ENCODE peak calls at places on chromosomes 2 and 18, in eight cellular contexts. One of them, this sample, is unnamed.

GRCh38 chr2:160871096-160871495 is 289.1 kb upstream of the TANK start:
- DNase-seq in GM06990: no peak
- DNase-seq in GM10248: no peak
- DNase-seq in GM13977: no peak
- DNase-seq in astrocyte of the spinal cord: peak; percentile 40
- DNase-seq in endothelial cell: no peak
- DNase-seq in astrocyte: no peak
- DNase-seq in HCT116: no peak
- DNase-seq in this sample: no peak

GRCh38 chr2:156663757-156664409 is 227.7 kb downstream of the GPD2 start:
- DNase-seq in GM13977: peak; percentile 20
- DNase-seq in astrocyte: no peak
- DNase-seq in HCT116: no peak
- DNase-seq in endothelial cell: no peak
- DNase-seq in GM06990: no peak
- DNase-seq in GM10248: peak; percentile 24
- DNase-seq in astrocyte of the spinal cord: no peak
- DNase-seq in this sample: no peak

GRCh38 chr2:106839849-106840595 is 45.9 kb downstream of the ST6GAL2 start:
- DNase-seq in endothelial cell: peak; percentile 71
- DNase-seq in GM13977: no peak
- DNase-seq in HCT116: no peak
- DNase-seq in GM10248: no peak
- DNase-seq in GM06990: no peak
- DNase-seq in astrocyte of the spinal cord: no peak
- DNase-seq in astrocyte: no peak
- DNase-seq in this sample: no peak

GRCh38 chr2:104733544-104733943 is 120.4 kb upstream of the POU3F3 start:
- DNase-seq in astrocyte: no peak
- DNase-seq in HCT116: peak; percentile 36
- DNase-seq in GM06990: no peak
- DNase-seq in astrocyte of the spinal cord: no peak
- DNase-seq in endothelial cell: peak; percentile 41
- DNase-seq in GM13977: no peak
- DNase-seq in GM10248: no peak
- DNase-seq in this sample: peak; percentile 38

GRCh38 chr2:31078579-31079105 is 59.6 kb downstream of the GALNT14 start:
- DNase-seq in GM06990: no peak
- DNase-seq in GM10248: no peak
- DNase-seq in astrocyte of the spinal cord: no peak
- DNase-seq in HCT116: no peak
- DNase-seq in endothelial cell: no peak
- DNase-seq in GM13977: no peak
- DNase-seq in astrocyte: no peak
- DNase-seq in this sample: no peak

GRCh38 chr18:46950064-46950656 is 32.8 kb downstream of the KATNAL2 start:
- DNase-seq in endothelial cell: no peak
- DNase-seq in GM06990: no peak
- DNase-seq in astrocyte: no peak
- DNase-seq in HCT116: no peak
- DNase-seq in GM13977: peak; percentile 60
- DNase-seq in GM10248: peak; percentile 51
- DNase-seq in astrocyte of the spinal cord: peak; percentile 2
- DNase-seq in this sample: no peak

GRCh38 chr18:22268641-22269128 is 99.3 kb downstream of the GATA6 start:
- DNase-seq in astrocyte of the spinal cord: no peak
- DNase-seq in GM13977: no peak
- DNase-seq in HCT116: no peak
- DNase-seq in GM06990: no peak
- DNase-seq in GM10248: no peak
- DNase-seq in astrocyte: no peak
- DNase-seq in endothelial cell: no peak
- DNase-seq in this sample: no peak

GRCh38 chr2:3124921-3125760 is 252.5 kb downstream of the EIPR1 start:
- DNase-seq in GM06990: no peak
- DNase-seq in HCT116: no peak
- DNase-seq in astrocyte of the spinal cord: no peak
- DNase-seq in endothelial cell: no peak
- DNase-seq in astrocyte: no peak
- DNase-seq in GM13977: no peak
- DNase-seq in GM10248: no peak
- DNase-seq in this sample: no peak

GRCh38 chr18:35458677-35459441 is 38.9 kb downstream of the INO80C start:
- DNase-seq in HCT116: peak; percentile 34
- DNase-seq in GM13977: peak; percentile 27
- DNase-seq in astrocyte of the spinal cord: peak; percentile 76
- DNase-seq in endothelial cell: peak; percentile 77
- DNase-seq in GM10248: no peak
- DNase-seq in astrocyte: peak; percentile 66
- DNase-seq in GM06990: no peak
- DNase-seq in this sample: peak; percentile 82

GRCh38 chr2:954687-955000 is 4.0 kb downstream of the SNTG2 start:
- DNase-seq in astrocyte of the spinal cord: no peak
- DNase-seq in GM13977: no peak
- DNase-seq in endothelial cell: no peak
- DNase-seq in GM06990: no peak
- DNase-seq in GM10248: no peak
- DNase-seq in astrocyte: no peak
- DNase-seq in HCT116: no peak
- DNase-seq in this sample: no peak

GRCh38 chr2:953408-953807 is 2.8 kb downstream of the SNTG2 start:
- DNase-seq in endothelial cell: no peak
- DNase-seq in GM13977: no peak
- DNase-seq in GM10248: no peak
- DNase-seq in astrocyte of the spinal cord: no peak
- DNase-seq in GM06990: no peak
- DNase-seq in astrocyte: no peak
- DNase-seq in HCT116: no peak
- DNase-seq in this sample: no peak

GRCh38 chr2:955829-956731 is 5.4 kb downstream of the SNTG2 start:
- DNase-seq in GM13977: no peak
- DNase-seq in HCT116: no peak
- DNase-seq in astrocyte: no peak
- DNase-seq in GM06990: no peak
- DNase-seq in GM10248: no peak
- DNase-seq in astrocyte of the spinal cord: no peak
- DNase-seq in endothelial cell: no peak
- DNase-seq in this sample: no peak

GRCh38 chr2:951224-952006 is 766 bp downstream of the SNTG2 start:
- DNase-seq in astrocyte: no peak
- DNase-seq in endothelial cell: peak; percentile 24
- DNase-seq in GM10248: no peak
- DNase-seq in astrocyte of the spinal cord: no peak
- DNase-seq in GM13977: no peak
- DNase-seq in HCT116: no peak
- DNase-seq in GM06990: no peak
- DNase-seq in this sample: no peak

GRCh38 chr2:953975-954686 is 3.5 kb downstream of the SNTG2 start:
- DNase-seq in GM06990: no peak
- DNase-seq in astrocyte: peak; percentile 2
- DNase-seq in astrocyte of the spinal cord: peak; percentile 24
- DNase-seq in endothelial cell: no peak
- DNase-seq in GM13977: no peak
- DNase-seq in GM10248: no peak
- DNase-seq in HCT116: no peak
- DNase-seq in this sample: no peak
- TF ChIP-seq CTCF in GM06990: no peak
- TF ChIP-seq CTCF in astrocyte: peak; percentile 31
- TF ChIP-seq CTCF in astrocyte of the spinal cord: peak; percentile 27
- TF ChIP-seq CTCF in endothelial cell: no peak
- TF ChIP-seq CTCF in GM13977: no peak
- TF ChIP-seq CTCF in GM10248: peak; percentile 6
- TF ChIP-seq CTCF in HCT116: no peak
- TF ChIP-seq CTCF in this sample: no peak

GRCh38 chr2:174981336-174981735 is 23.8 kb downstream of the CHN1 start:
- DNase-seq in endothelial cell: no peak
- DNase-seq in astrocyte: no peak
- DNase-seq in GM10248: no peak
- DNase-seq in GM06990: no peak
- DNase-seq in GM13977: no peak
- DNase-seq in HCT116: no peak
- DNase-seq in astrocyte of the spinal cord: no peak
- DNase-seq in this sample: no peak

GRCh38 chr2:174984561-174984960 is 20.6 kb downstream of the CHN1 start:
- DNase-seq in endothelial cell: no peak
- DNase-seq in HCT116: no peak
- DNase-seq in astrocyte of the spinal cord: no peak
- DNase-seq in astrocyte: no peak
- DNase-seq in GM13977: no peak
- DNase-seq in GM10248: no peak
- DNase-seq in GM06990: no peak
- DNase-seq in this sample: no peak

GRCh38 chr2:174979996-174980395 is 25.2 kb downstream of the CHN1 start:
- DNase-seq in GM10248: no peak
- DNase-seq in astrocyte of the spinal cord: no peak
- DNase-seq in HCT116: no peak
- DNase-seq in GM06990: no peak
- DNase-seq in GM13977: no peak
- DNase-seq in endothelial cell: no peak
- DNase-seq in astrocyte: no peak
- DNase-seq in this sample: no peak

DNA sequence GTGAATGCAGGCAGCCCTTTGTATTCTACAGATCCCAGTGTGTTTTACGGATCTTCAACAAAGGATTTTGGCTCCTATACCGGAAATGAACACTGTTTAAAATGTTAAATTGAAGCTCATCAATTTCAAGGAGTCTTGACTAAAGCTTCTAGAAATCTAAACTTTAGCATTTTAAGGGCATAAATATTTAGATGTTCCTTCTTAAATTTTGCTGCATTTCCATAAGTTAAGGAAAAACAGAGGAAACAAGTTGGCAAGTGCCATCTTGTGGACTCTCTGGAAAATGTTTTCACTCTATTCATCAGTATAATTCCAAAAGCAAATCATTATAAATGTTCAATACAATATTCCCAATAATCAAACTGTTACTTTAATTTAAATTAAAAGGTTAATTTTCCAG is 19.6 kb downstream of the CHN1 start:
- DNase-seq in GM13977: no peak
- DNase-seq in GM06990: no peak
- DNase-seq in HCT116: no peak
- DNase-seq in astrocyte: no peak
- DNase-seq in GM10248: no peak
- DNase-seq in astrocyte of the spinal cord: peak; percentile 63
- DNase-seq in endothelial cell: no peak
- DNase-seq in this sample: no peak
- TF ChIP-seq CTCF in GM13977: no peak
- TF ChIP-seq CTCF in GM06990: peak; percentile 4
- TF ChIP-seq CTCF in HCT116: peak; percentile 44
- TF ChIP-seq CTCF in astrocyte: peak; percentile 51
- TF ChIP-seq CTCF in GM10248: peak; percentile 18
- TF ChIP-seq CTCF in astrocyte of the spinal cord: peak; percentile 60
- TF ChIP-seq CTCF in endothelial cell: peak; percentile 58
- TF ChIP-seq CTCF in this sample: no peak

GRCh38 chr2:99154643-99155536 is at the start of the genes LIPT1 and TSGA10:
- DNase-seq in astrocyte: peak; percentile 84
- DNase-seq in GM13977: peak; percentile 92
- DNase-seq in endothelial cell: peak; percentile 77
- DNase-seq in astrocyte of the spinal cord: peak; percentile 90
- DNase-seq in GM10248: peak; percentile 95
- DNase-seq in HCT116: peak; percentile 82
- DNase-seq in GM06990: peak; percentile 94
- DNase-seq in this sample: peak; percentile 92
- TF ChIP-seq CTCF in astrocyte: no peak
- TF ChIP-seq CTCF in GM13977: no peak
- TF ChIP-seq CTCF in endothelial cell: no peak
- TF ChIP-seq CTCF in astrocyte of the spinal cord: peak; percentile 5
- TF ChIP-seq CTCF in GM10248: no peak
- TF ChIP-seq CTCF in HCT116: no peak
- TF ChIP-seq CTCF in GM06990: peak; percentile 14
- TF ChIP-seq CTCF in this sample: no peak

DNA sequence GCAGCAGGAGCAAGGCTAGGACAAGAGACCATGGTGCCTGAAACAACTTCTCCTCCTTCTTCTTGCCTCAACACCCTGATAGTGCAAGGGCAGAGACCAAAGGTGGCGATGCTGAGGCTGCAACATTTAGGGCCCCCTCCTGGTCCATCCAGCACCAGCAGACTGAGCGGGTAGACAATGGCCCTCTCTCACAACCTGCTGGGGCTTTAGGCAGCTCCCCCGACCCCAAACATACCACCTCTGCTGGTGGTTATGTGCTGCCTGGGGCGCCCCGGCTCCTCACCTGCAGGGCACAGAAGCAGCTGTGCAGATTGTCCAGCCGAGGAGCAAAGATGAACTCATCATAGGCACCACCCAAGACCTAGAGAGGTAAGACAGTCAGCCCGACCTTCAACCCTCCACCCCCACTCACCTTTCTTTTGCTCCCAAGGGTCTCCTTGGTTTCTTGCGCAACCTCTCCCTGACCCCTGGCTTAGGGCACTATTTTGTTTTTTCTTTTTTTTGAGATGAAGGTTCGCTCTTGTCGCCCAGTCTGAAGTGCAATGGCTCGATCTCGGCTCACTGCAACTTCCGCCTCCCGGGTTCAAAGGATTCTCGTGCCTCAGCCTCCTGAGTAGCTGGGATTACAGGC is 3.5 kb downstream of the DNPEP start:
- DNase-seq in GM13977: no peak
- DNase-seq in endothelial cell: no peak
- DNase-seq in HCT116: no peak
- DNase-seq in GM06990: no peak
- DNase-seq in astrocyte: no peak
- DNase-seq in GM10248: no peak
- DNase-seq in astrocyte of the spinal cord: no peak
- DNase-seq in this sample: no peak
- TF ChIP-seq CTCF in GM13977: no peak
- TF ChIP-seq CTCF in endothelial cell: no peak
- TF ChIP-seq CTCF in HCT116: peak; percentile 6
- TF ChIP-seq CTCF in GM06990: no peak
- TF ChIP-seq CTCF in astrocyte: no peak
- TF ChIP-seq CTCF in GM10248: no peak
- TF ChIP-seq CTCF in astrocyte of the spinal cord: no peak
- TF ChIP-seq CTCF in this sample: no peak

GRCh38 chr2:188076149-188077056 is 215.3 kb upstream of the GULP1 start:
- DNase-seq in GM13977: peak; percentile 3
- DNase-seq in astrocyte of the spinal cord: no peak
- DNase-seq in GM10248: no peak
- DNase-seq in astrocyte: no peak
- DNase-seq in endothelial cell: no peak
- DNase-seq in HCT116: no peak
- DNase-seq in GM06990: peak; percentile 8
- DNase-seq in this sample: no peak
- TF ChIP-seq CTCF in GM13977: no peak
- TF ChIP-seq CTCF in astrocyte of the spinal cord: no peak
- TF ChIP-seq CTCF in GM10248: no peak
- TF ChIP-seq CTCF in astrocyte: no peak
- TF ChIP-seq CTCF in endothelial cell: no peak
- TF ChIP-seq CTCF in HCT116: no peak
- TF ChIP-seq CTCF in GM06990: no peak
- TF ChIP-seq CTCF in this sample: no peak